ENCODE peak calls at places on chromosomes 7 and 10, in ten cellular contexts. B, V, J, P, I, O, Z, F, N and K are unnamed samples.
A peak's percentile ranks its signal among the peaks of the same experiment; 100 is the strongest.

GRCh38 chr7:116527521-116527920 is 2.7 kb downstream of the CAV1 start:
- DNase-seq in B (no peak), V (no peak), J (no peak), P (no peak), I (no peak), O (no peak), Z (no peak), F (peak; percentile 47), N (no peak), K (no peak)

GRCh38 chr10:83692196-83692595 is 447.1 kb upstream of the GHITM start:
- DNase-seq in B (no peak), V (no peak), J (no peak), P (no peak), I (no peak), O (no peak), Z (no peak), F (no peak), N (no peak), K (no peak)

GRCh38 chr7:1555046-1555812 is 776 bp downstream of the TMEM184A start:
- DNase-seq in B (no peak), V (no peak), J (no peak), P (no peak), I (peak; percentile 44), O (peak; percentile 78), Z (peak; percentile 97), F (peak; percentile 78), N (peak; percentile 93), K (no peak)

GRCh38 chr10:125164421-125164820 is 4.1 kb upstream of the CTBP2 start:
- DNase-seq in B (no peak), V (no peak), J (no peak), P (no peak), I (no peak), O (no peak), Z (no peak), F (no peak), N (no peak), K (no peak)

GRCh38 chr7:50502001-50502684 is 52.0 kb upstream of the FIGNL1 start:
- DNase-seq in B (no peak), V (no peak), J (peak; percentile 48), P (peak; percentile 80), I (no peak), O (peak; percentile 100), Z (no peak), F (no peak), N (peak; percentile 71), K (no peak)

GRCh38 chr7:144862612-144863319 is 26.9 kb upstream of the TPK1 start:
- DNase-seq in B (no peak), V (no peak), J (no peak), P (no peak), I (no peak), O (no peak), Z (no peak), F (no peak), N (no peak), K (no peak)

GRCh38 chr7:155975490-155975889 is 163.2 kb upstream of the SHH start:
- DNase-seq in B (no peak), V (no peak), J (no peak), P (peak; percentile 17), I (no peak), O (no peak), Z (peak; percentile 22), F (no peak), N (no peak), K (no peak)

GRCh38 chr10:2584385-2584784 is 483.0 kb upstream of the PFKP start:
- DNase-seq in B (no peak), V (no peak), J (no peak), P (no peak), I (no peak), O (no peak), Z (no peak), F (no peak), N (no peak), K (no peak)

GRCh38 chr10:22246680-22247391 is 29.0 kb upstream of the EBLN1 start:
- DNase-seq in B (no peak), V (no peak), J (peak; percentile 96), P (no peak), I (no peak), O (peak; percentile 48), Z (no peak), F (no peak), N (peak; percentile 35), K (peak; percentile 51)

GRCh38 chr7:139758388-139758787 is 19.4 kb downstream of the HIPK2 start:
- DNase-seq in B (peak; percentile 19), V (no peak), J (no peak), P (no peak), I (peak; percentile 48), O (no peak), Z (no peak), F (no peak), N (no peak), K (no peak)

GRCh38 chr7:3559178-3559765 is 258.2 kb downstream of the SDK1 start:
- DNase-seq in B (no peak), V (no peak), J (peak; percentile 79), P (no peak), I (no peak), O (peak; percentile 88), Z (no peak), F (no peak), N (peak; percentile 81), K (no peak)

GRCh38 chr7:114084381-114085312 is 165.8 kb upstream of the PPP1R3A start:
- DNase-seq in B (peak; percentile 39), V (no peak), J (no peak), P (peak; percentile 69), I (peak; percentile 57), O (no peak), Z (no peak), F (peak; percentile 91), N (peak; percentile 62), K (no peak)

GRCh38 chr7:55019329-55019690 is 493 bp downstream of the EGFR start:
- DNase-seq in B (no peak), V (no peak), J (no peak), P (peak; percentile 69), I (peak; percentile 67), O (no peak), Z (no peak), F (no peak), N (peak; percentile 74), K (no peak)

GRCh38 chr7:44325811-44326241 is 432 bp upstream of the CAMK2B start:
- DNase-seq in B (peak; percentile 38), V (no peak), J (no peak), P (no peak), I (no peak), O (no peak), Z (peak; percentile 36), F (peak; percentile 27), N (no peak), K (no peak)

GRCh38 chr10:33102071-33102470 is 144.0 kb upstream of the ITGB1 start:
- DNase-seq in B (no peak), V (no peak), J (no peak), P (no peak), I (no peak), O (no peak), Z (no peak), F (no peak), N (no peak), K (no peak)

GRCh38 chr7:73822319-73823173 is 8.2 kb upstream of the CLDN4 start:
- DNase-seq in B (no peak), V (no peak), J (peak; percentile 94), P (peak; percentile 54), I (no peak), O (peak; percentile 91), Z (peak; percentile 98), F (no peak), N (peak; percentile 91), K (no peak)

GRCh38 chr7:44073664-44074348 is 8.4 kb upstream of the PGAM2 start:
- DNase-seq in B (peak; percentile 82), V (peak; percentile 61), J (no peak), P (peak; percentile 93), I (peak; percentile 25), O (no peak), Z (no peak), F (no peak), N (no peak), K (peak; percentile 40)

GRCh38 chr10:7515549-7515948 is 104.7 kb upstream of the SFMBT2 start:
- DNase-seq in B (no peak), V (no peak), J (no peak), P (no peak), I (no peak), O (no peak), Z (no peak), F (no peak), N (no peak), K (no peak)

GRCh38 chr10:24930427-24930826 is 22.0 kb downstream of the PRTFDC1 start:
- DNase-seq in B (no peak), V (no peak), J (no peak), P (no peak), I (no peak), O (no peak), Z (no peak), F (no peak), N (no peak), K (no peak)

GRCh38 chr7:12590559-12590958 is 20.0 kb downstream of the SCIN start:
- DNase-seq in B (no peak), V (no peak), J (no peak), P (no peak), I (no peak), O (no peak), Z (no peak), F (no peak), N (no peak), K (no peak)

GRCh38 chr7:12951397-12951801 is 264.0 kb downstream of the ARL4A start:
- DNase-seq in B (no peak), V (no peak), J (no peak), P (no peak), I (no peak), O (peak; percentile 58), Z (no peak), F (no peak), N (no peak), K (no peak)

GRCh38 chr7:133355325-133355708 is 102.4 kb downstream of the EXOC4 start:
- DNase-seq in B (no peak), V (no peak), J (no peak), P (no peak), I (no peak), O (no peak), Z (no peak), F (no peak), N (no peak), K (no peak)

GRCh38 chr10:86952106-86952505 is 5.3 kb downstream of the MMRN2 start:
- DNase-seq in B (no peak), V (no peak), J (no peak), P (no peak), I (no peak), O (no peak), Z (no peak), F (no peak), N (no peak), K (no peak)

GRCh38 chr7:116045532-116045931 is 15.0 kb upstream of the TFEC start:
- DNase-seq in B (no peak), V (no peak), J (no peak), P (no peak), I (no peak), O (no peak), Z (no peak), F (no peak), N (no peak), K (no peak)

GRCh38 chr10:127694580-127695193 is 42.3 kb upstream of the FOXI2 start:
- DNase-seq in B (peak; percentile 52), V (peak; percentile 48), J (no peak), P (no peak), I (peak; percentile 93), O (no peak), Z (peak; percentile 57), F (peak; percentile 28), N (peak; percentile 57), K (no peak)

GRCh38 chr7:43779032-43779812 is 20.7 kb downstream of the BLVRA start:
- DNase-seq in B (no peak), V (no peak), J (no peak), P (no peak), I (no peak), O (no peak), Z (peak; percentile 14), F (no peak), N (no peak), K (no peak)

GRCh38 chr7:55365680-55366460 is 733 bp downstream of the LANCL2 start:
- DNase-seq in B (peak; percentile 95), V (peak; percentile 94), J (peak; percentile 85), P (peak; percentile 96), I (peak; percentile 89), O (peak; percentile 95), Z (peak; percentile 93), F (peak; percentile 98), N (peak; percentile 97), K (peak; percentile 93)

GRCh38 chr10:122176232-122176865 is 94.7 kb upstream of the BTBD16 start:
- DNase-seq in B (no peak), V (no peak), J (no peak), P (no peak), I (no peak), O (no peak), Z (no peak), F (no peak), N (no peak), K (no peak)